ENCODE peak calls at places on chromosomes 2 and 18, in six cellular contexts. One of them, this sample, is unnamed. For H3K4me1, the result is how much of the 10 kb centered on the place peaks cover.

GRCh38 chr2:9508934-9509333 is 34.6 kb downstream of the IAH1 start:
- DNase-seq in sigmoid colon: no peak
- DNase-seq in right lobe of liver: no peak
- DNase-seq in adrenal gland: no peak
- DNase-seq in heart left ventricle: no peak
- DNase-seq in IMR-90: no peak
- DNase-seq in this sample: no peak

GRCh38 chr2:231370749-231371429 is 24.6 kb upstream of the B3GNT7 start:
- DNase-seq in adrenal gland: no peak
- DNase-seq in right lobe of liver: no peak
- DNase-seq in heart left ventricle: no peak
- DNase-seq in sigmoid colon: no peak
- DNase-seq in IMR-90: no peak
- DNase-seq in this sample: no peak

GRCh38 chr2:47867205-47867604 is 39.1 kb downstream of the FBXO11 start:
- DNase-seq in sigmoid colon: no peak
- DNase-seq in adrenal gland: peak
- DNase-seq in right lobe of liver: no peak
- DNase-seq in heart left ventricle: no peak
- DNase-seq in IMR-90: peak
- DNase-seq in this sample: no peak

GRCh38 chr2:82339805-82340204 is 2035.3 kb upstream of the LRRTM1 start:
- DNase-seq in adrenal gland: no peak
- DNase-seq in right lobe of liver: no peak
- DNase-seq in heart left ventricle: no peak
- DNase-seq in sigmoid colon: no peak
- DNase-seq in IMR-90: no peak
- DNase-seq in this sample: no peak

GRCh38 chr2:220104871-220105351 is 477.5 kb downstream of the SLC4A3 start:
- DNase-seq in IMR-90: peak
- DNase-seq in sigmoid colon: no peak
- DNase-seq in heart left ventricle: no peak
- DNase-seq in adrenal gland: no peak
- DNase-seq in right lobe of liver: no peak
- DNase-seq in this sample: peak

GRCh38 chr2:11945139-11946126 is 199.0 kb downstream of the LPIN1 start:
- DNase-seq in heart left ventricle: no peak
- DNase-seq in right lobe of liver: no peak
- DNase-seq in IMR-90: no peak
- DNase-seq in sigmoid colon: no peak
- DNase-seq in adrenal gland: no peak
- DNase-seq in this sample: no peak

GRCh38 chr2:205749078-205749477 is 66.8 kb downstream of the NRP2 start:
- DNase-seq in heart left ventricle: no peak
- DNase-seq in sigmoid colon: no peak
- DNase-seq in adrenal gland: no peak
- DNase-seq in IMR-90: no peak
- DNase-seq in right lobe of liver: no peak
- DNase-seq in this sample: no peak

GRCh38 chr2:108922141-108922915 is 66.7 kb downstream of the EDAR start:
- DNase-seq in right lobe of liver: no peak
- DNase-seq in IMR-90: peak
- DNase-seq in heart left ventricle: no peak
- DNase-seq in sigmoid colon: peak
- DNase-seq in adrenal gland: peak
- DNase-seq in this sample: no peak

GRCh38 chr2:172052000-172052983 is 33.0 kb upstream of the DLX1 start:
- DNase-seq in adrenal gland: no peak
- DNase-seq in sigmoid colon: no peak
- DNase-seq in heart left ventricle: no peak
- DNase-seq in IMR-90: peak
- DNase-seq in right lobe of liver: no peak
- DNase-seq in this sample: no peak

GRCh38 chr2:8148260-8148880 is 533.5 kb upstream of the ID2 start:
- DNase-seq in sigmoid colon: no peak
- DNase-seq in adrenal gland: no peak
- DNase-seq in heart left ventricle: no peak
- DNase-seq in IMR-90: peak
- DNase-seq in right lobe of liver: no peak
- DNase-seq in this sample: no peak

GRCh38 chr2:120820263-120820884 is 84.7 kb downstream of the GLI2 start:
- DNase-seq in adrenal gland: no peak
- DNase-seq in sigmoid colon: peak
- DNase-seq in right lobe of liver: no peak
- DNase-seq in IMR-90: peak
- DNase-seq in heart left ventricle: no peak
- DNase-seq in this sample: peak

GRCh38 chr2:219571311-219572236 is at the start of gene OBSL1:
- DNase-seq in right lobe of liver: peak
- DNase-seq in adrenal gland: peak
- DNase-seq in heart left ventricle: peak
- DNase-seq in IMR-90: peak
- DNase-seq in sigmoid colon: peak
- DNase-seq in this sample: peak

GRCh38 chr2:105929506-105929905 is 184.8 kb downstream of the NCK2 start:
- DNase-seq in right lobe of liver: no peak
- DNase-seq in heart left ventricle: no peak
- DNase-seq in sigmoid colon: no peak
- DNase-seq in adrenal gland: no peak
- DNase-seq in IMR-90: no peak
- DNase-seq in this sample: no peak

GRCh38 chr18:6414723-6415362 is at the start of gene L3MBTL4:
- DNase-seq in right lobe of liver: peak
- DNase-seq in heart left ventricle: no peak
- DNase-seq in sigmoid colon: peak
- DNase-seq in adrenal gland: peak
- DNase-seq in IMR-90: no peak
- DNase-seq in this sample: peak

GRCh38 chr2:39717067-39717466 is 51.4 kb downstream of the TMEM178A start:
- DNase-seq in IMR-90: no peak
- DNase-seq in right lobe of liver: no peak
- DNase-seq in heart left ventricle: no peak
- DNase-seq in adrenal gland: no peak
- DNase-seq in sigmoid colon: no peak
- DNase-seq in this sample: no peak

GRCh38 chr2:11375025-11375688 is 30.7 kb upstream of the ROCK2 start:
- DNase-seq in sigmoid colon: no peak
- DNase-seq in adrenal gland: no peak
- DNase-seq in heart left ventricle: no peak
- DNase-seq in right lobe of liver: no peak
- DNase-seq in IMR-90: no peak
- DNase-seq in this sample: no peak

GRCh38 chr2:85797263-85797660 is 43.5 kb downstream of the ATOH8 start:
- DNase-seq in IMR-90: no peak
- DNase-seq in heart left ventricle: no peak
- DNase-seq in sigmoid colon: peak
- DNase-seq in adrenal gland: no peak
- DNase-seq in right lobe of liver: no peak
- DNase-seq in this sample: no peak

GRCh38 chr2:98769784-98770183 is 38.9 kb upstream of the MGAT4A start:
- DNase-seq in right lobe of liver: no peak
- DNase-seq in IMR-90: no peak
- DNase-seq in sigmoid colon: no peak
- DNase-seq in adrenal gland: no peak
- DNase-seq in heart left ventricle: no peak
- DNase-seq in this sample: no peak

GRCh38 chr2:160229591-160229990 is 29.5 kb upstream of the ITGB6 start:
- DNase-seq in IMR-90: peak
- DNase-seq in right lobe of liver: no peak
- DNase-seq in adrenal gland: no peak
- DNase-seq in sigmoid colon: no peak
- DNase-seq in heart left ventricle: no peak
- DNase-seq in this sample: no peak

GRCh38 chr18:75201936-75202335 is 7.0 kb downstream of the PTGR3 start:
- DNase-seq in adrenal gland: no peak
- DNase-seq in heart left ventricle: no peak
- DNase-seq in IMR-90: no peak
- DNase-seq in right lobe of liver: no peak
- DNase-seq in sigmoid colon: no peak
- DNase-seq in this sample: no peak

GRCh38 chr2:72142743-72143440 is 4.8 kb downstream of the CYP26B1 start:
- DNase-seq in adrenal gland: peak
- DNase-seq in IMR-90: peak
- DNase-seq in heart left ventricle: peak
- DNase-seq in right lobe of liver: no peak
- DNase-seq in sigmoid colon: peak
- DNase-seq in this sample: peak

GRCh38 chr18:51603551-51603950 is 406.1 kb upstream of the MEX3C start:
- DNase-seq in heart left ventricle: no peak
- DNase-seq in IMR-90: no peak
- DNase-seq in adrenal gland: no peak
- DNase-seq in sigmoid colon: no peak
- DNase-seq in right lobe of liver: no peak
- DNase-seq in this sample: no peak

GRCh38 chr2:236546561-236546961 is 23.1 kb upstream of the ACKR3 start:
- DNase-seq in heart left ventricle: no peak
- DNase-seq in sigmoid colon: no peak
- DNase-seq in IMR-90: no peak
- DNase-seq in right lobe of liver: no peak
- DNase-seq in adrenal gland: no peak
- DNase-seq in this sample: no peak

DNA sequence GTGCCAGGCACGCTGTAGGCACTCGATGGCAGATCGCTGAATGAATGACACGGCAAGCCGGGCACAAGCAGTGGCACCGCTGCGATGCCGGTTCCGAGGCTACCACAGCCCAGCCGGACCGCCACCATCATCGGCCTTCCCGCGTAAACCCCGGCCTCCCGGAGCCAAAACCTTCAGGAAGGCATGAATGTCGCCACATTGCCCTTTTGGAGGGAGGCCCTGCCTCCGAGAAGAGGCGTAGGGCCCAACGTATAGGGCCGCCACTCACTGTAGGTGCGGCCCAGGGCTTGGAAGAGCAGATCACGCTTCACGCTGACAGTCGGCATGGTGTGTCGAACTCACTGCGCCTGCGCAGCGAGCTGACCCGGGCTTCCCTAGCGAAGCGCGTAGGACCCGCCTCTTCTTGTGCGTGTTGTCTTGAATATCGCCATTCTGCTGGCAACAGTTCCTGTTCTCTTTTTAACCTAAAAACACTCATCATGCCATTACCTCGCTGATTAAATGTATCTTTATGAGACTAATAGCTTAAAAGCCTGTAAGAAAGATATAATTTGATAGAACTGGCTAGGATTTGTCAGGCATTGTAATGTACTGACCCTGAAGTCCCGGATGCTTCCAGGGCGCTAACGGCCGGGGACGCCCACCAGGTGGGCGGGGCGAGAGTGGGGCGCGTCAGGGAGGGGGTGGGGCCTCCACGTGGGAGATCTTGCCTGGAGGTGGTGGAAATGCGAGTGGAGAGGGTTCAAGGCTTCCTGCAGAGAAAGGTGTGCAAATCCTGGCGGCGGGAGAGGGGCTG is at the start of gene FARSB:
- DNase-seq in adrenal gland: peak
- DNase-seq in right lobe of liver: peak
- DNase-seq in IMR-90: peak
- DNase-seq in sigmoid colon: peak
- DNase-seq in heart left ventricle: peak
- DNase-seq in this sample: peak
- TF ChIP-seq POLR2A in adrenal gland: no peak
- TF ChIP-seq POLR2A in right lobe of liver: peak
- TF ChIP-seq POLR2A in IMR-90: peak
- TF ChIP-seq POLR2A in sigmoid colon: peak
- TF ChIP-seq POLR2A in heart left ventricle: no peak
- TF ChIP-seq POLR2A in this sample: peak

DNA sequence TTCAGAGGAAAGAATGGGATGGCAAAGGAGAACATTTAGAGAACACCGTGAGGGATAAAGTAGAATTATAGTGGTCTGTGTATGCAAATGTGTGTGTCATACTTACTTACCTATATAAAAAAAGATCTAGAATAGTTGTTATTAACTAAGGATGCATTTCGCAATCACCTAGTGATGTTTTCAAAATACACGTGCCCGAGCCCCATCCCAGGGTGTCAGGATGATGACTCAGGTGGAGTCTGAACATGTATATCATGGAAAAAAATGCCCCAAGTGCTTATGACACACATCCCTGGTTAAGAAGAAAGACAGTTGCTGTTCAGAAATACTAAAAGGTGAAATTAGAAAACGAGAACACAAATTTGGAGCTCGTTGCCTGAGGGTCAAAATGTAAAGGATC is 109.0 kb downstream of the CERS6 start:
- DNase-seq in IMR-90: peak
- DNase-seq in sigmoid colon: no peak
- DNase-seq in heart left ventricle: no peak
- DNase-seq in adrenal gland: no peak
- DNase-seq in right lobe of liver: no peak
- DNase-seq in this sample: no peak
- H3K4me1 ChIP-seq in IMR-90: under half
- H3K4me1 ChIP-seq in sigmoid colon: under half
- H3K4me1 ChIP-seq in heart left ventricle: half or more
- H3K4me1 ChIP-seq in adrenal gland: under half
- H3K4me1 ChIP-seq in right lobe of liver: under half
- H3K4me1 ChIP-seq in this sample: under half

DNA sequence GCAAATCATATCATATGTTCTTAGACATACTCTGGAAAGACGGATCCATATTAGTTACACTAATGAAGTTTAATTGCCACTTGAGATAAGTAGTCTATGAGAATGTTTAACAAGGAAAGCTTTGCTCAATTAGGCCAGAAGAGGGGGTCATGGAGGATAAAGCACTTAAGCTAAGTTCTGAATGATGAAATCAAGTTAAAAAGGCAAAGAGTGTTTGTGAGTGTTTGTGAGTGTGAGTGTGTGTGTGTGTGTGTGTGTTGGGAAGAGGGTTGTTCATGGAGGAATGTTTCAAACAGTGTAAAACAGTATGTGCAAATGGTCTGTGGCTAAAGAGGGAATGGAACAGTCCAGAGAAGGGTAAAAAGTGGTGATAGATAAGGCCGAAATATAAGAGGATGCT is 360.9 kb downstream of the ERBB4 start:
- DNase-seq in IMR-90: peak
- DNase-seq in adrenal gland: no peak
- DNase-seq in sigmoid colon: no peak
- DNase-seq in right lobe of liver: no peak
- DNase-seq in heart left ventricle: no peak
- DNase-seq in this sample: no peak
- TF ChIP-seq CTCF in IMR-90: no peak
- TF ChIP-seq CTCF in adrenal gland: no peak
- TF ChIP-seq CTCF in sigmoid colon: no peak
- TF ChIP-seq CTCF in right lobe of liver: no peak
- TF ChIP-seq CTCF in heart left ventricle: no peak
- TF ChIP-seq CTCF in this sample: no peak

DNA sequence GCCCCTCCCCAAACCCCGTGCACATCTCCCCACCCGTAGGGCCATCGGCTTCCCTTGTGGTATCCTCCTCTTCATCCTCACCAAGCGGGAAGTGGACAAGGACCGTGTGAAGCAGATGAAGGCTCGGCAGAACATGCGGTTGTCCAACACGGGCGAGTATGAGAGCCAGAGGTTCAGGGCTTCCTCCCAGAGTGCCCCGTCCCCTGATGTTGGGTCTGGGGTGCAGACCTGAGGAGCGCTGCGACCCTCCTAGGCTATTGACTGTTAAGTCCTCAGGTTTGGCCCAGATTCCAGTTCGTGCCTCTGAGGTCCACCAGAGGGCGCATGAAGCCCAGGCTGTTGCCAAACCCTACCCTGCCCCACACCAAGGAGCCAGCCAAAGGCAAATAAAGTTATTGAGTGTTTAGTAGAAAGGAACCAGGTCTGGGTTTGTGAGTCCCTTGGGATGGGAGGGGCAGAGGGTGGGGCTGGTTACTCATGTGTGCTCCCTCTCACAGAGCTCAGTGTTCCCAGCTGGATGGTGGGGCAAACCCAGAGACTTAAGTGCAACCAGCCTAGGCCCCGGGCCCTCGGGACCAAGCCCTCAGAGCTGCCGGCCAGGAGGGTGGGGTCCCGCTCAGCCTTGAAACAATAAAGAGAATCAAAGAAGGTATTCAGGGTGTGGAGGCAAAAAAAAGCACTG is 2.4 kb downstream of the PNKD start:
- DNase-seq in sigmoid colon: peak
- DNase-seq in IMR-90: peak
- DNase-seq in right lobe of liver: peak
- DNase-seq in adrenal gland: peak
- DNase-seq in heart left ventricle: peak
- DNase-seq in this sample: peak
- TF ChIP-seq POLR2A in sigmoid colon: no peak
- TF ChIP-seq POLR2A in IMR-90: peak
- TF ChIP-seq POLR2A in right lobe of liver: no peak
- TF ChIP-seq POLR2A in adrenal gland: no peak
- TF ChIP-seq POLR2A in heart left ventricle: no peak
- TF ChIP-seq POLR2A in this sample: peak

This sample was measured in ovary.